ENCODE peak calls at places on chromosomes 3 and 15, in seven cellular contexts. K, Z, Y, E, T, J and B are unnamed samples.
A peak's percentile ranks its signal among the peaks of the same experiment; 100 is the strongest.

GRCh38 chr15:83205725-83206324 is 1.8 kb downstream of the HDGFL3 start:
- DNase-seq in K (peak; percentile 4), Z (no peak), Y (no peak), E (no peak), T (no peak), J (no peak), B (no peak)

GRCh38 chr3:82506204-82506603 is 744.8 kb upstream of the GBE1 start:
- DNase-seq in K (no peak), Z (no peak), Y (no peak), E (no peak), T (no peak), J (no peak), B (no peak)

GRCh38 chr15:74320358-74321247 is 46.8 kb downstream of the CYP11A1 start:
- DNase-seq in K (peak; percentile 53), Z (peak; percentile 30), Y (peak; percentile 75), E (peak; percentile 13), T (peak; percentile 48), J (no peak), B (no peak)

GRCh38 chr3:42690766-42691680 is 5.7 kb downstream of the KLHL40 start:
- DNase-seq in K (no peak), Z (no peak), Y (no peak), E (no peak), T (no peak), J (no peak), B (peak; percentile 10)

GRCh38 chr3:14532691-14533456 is 7.3 kb downstream of the GRIP2 start:
- DNase-seq in K (peak; percentile 73), Z (peak; percentile 53), Y (no peak), E (no peak), T (no peak), J (no peak), B (no peak)

GRCh38 chr15:78047631-78048409 is 29.7 kb downstream of the TBC1D2B start:
- DNase-seq in K (no peak), Z (no peak), Y (peak; percentile 56), E (no peak), T (no peak), J (no peak), B (no peak)

GRCh38 chr15:50257206-50257735 is 8.3 kb downstream of the HDC start:
- DNase-seq in K (no peak), Z (no peak), Y (no peak), E (no peak), T (no peak), J (no peak), B (no peak)

GRCh38 chr3:110101361-110101760 is 764.0 kb upstream of the DPPA4 start:
- DNase-seq in K (no peak), Z (no peak), Y (no peak), E (no peak), T (no peak), J (no peak), B (no peak)

GRCh38 chr3:141815667-141816066 is 52.5 kb downstream of the GRK7 start:
- DNase-seq in K (no peak), Z (no peak), Y (no peak), E (no peak), T (no peak), J (no peak), B (no peak)

GRCh38 chr3:120072867-120073525 is 21.3 kb downstream of the GSK3B start:
- DNase-seq in K (no peak), Z (no peak), Y (no peak), E (no peak), T (no peak), J (no peak), B (no peak)

GRCh38 chr3:23921052-23921511 is 4.2 kb downstream of the RPL15 start:
- DNase-seq in K (no peak), Z (no peak), Y (no peak), E (no peak), T (no peak), J (no peak), B (no peak)

GRCh38 chr15:65086680-65087111 is 10.2 kb downstream of the KBTBD13 start:
- DNase-seq in K (no peak), Z (no peak), Y (peak; percentile 14), E (no peak), T (no peak), J (no peak), B (no peak)

GRCh38 chr3:143119974-143120715 is 574 bp downstream of the CHST2 start:
- DNase-seq in K (no peak), Z (peak; percentile 30), Y (peak; percentile 59), E (peak; percentile 31), T (peak; percentile 19), J (no peak), B (no peak)

GRCh38 chr3:32283304-32283703 is 44.8 kb downstream of the CMTM8 start:
- DNase-seq in K (no peak), Z (no peak), Y (no peak), E (no peak), T (no peak), J (no peak), B (no peak)

GRCh38 chr15:62426387-62426956 is 261.4 kb upstream of the C2CD4B start:
- DNase-seq in K (no peak), Z (no peak), Y (no peak), E (no peak), T (no peak), J (no peak), B (no peak)

GRCh38 chr15:46848704-46849103 is 868.6 kb upstream of the SEMA6D start:
- DNase-seq in K (no peak), Z (peak; percentile 13), Y (no peak), E (no peak), T (peak; percentile 9), J (no peak), B (no peak)

GRCh38 chr15:86231864-86232801 is 152.5 kb downstream of the AGBL1 start:
- DNase-seq in K (peak; percentile 44), Z (peak; percentile 57), Y (peak; percentile 45), E (no peak), T (no peak), J (no peak), B (peak; percentile 49)

GRCh38 chr3:150149651-150150051 is 179.0 kb upstream of the PFN2 start:
- DNase-seq in K (no peak), Z (no peak), Y (no peak), E (no peak), T (no peak), J (no peak), B (no peak)

GRCh38 chr3:171825222-171825828 is 15.0 kb upstream of the PLD1 start:
- DNase-seq in K (no peak), Z (no peak), Y (no peak), E (no peak), T (peak; percentile 41), J (no peak), B (no peak)

GRCh38 chr3:63872135-63872924 is 8.7 kb downstream of the ATXN7 start:
- DNase-seq in K (peak; percentile 43), Z (peak; percentile 49), Y (no peak), E (no peak), T (no peak), J (no peak), B (no peak)

GRCh38 chr3:13544951-13545651 is 3.8 kb upstream of the FBLN2 start:
- DNase-seq in K (no peak), Z (no peak), Y (no peak), E (no peak), T (no peak), J (no peak), B (no peak)

GRCh38 chr3:31550452-31551251 is 17.9 kb downstream of the STT3B start:
- DNase-seq in K (peak; percentile 25), Z (no peak), Y (peak; percentile 35), E (no peak), T (peak; percentile 23), J (no peak), B (no peak)

GRCh38 chr3:113847664-113848461 is 9.3 kb downstream of the GRAMD1C start:
- DNase-seq in K (no peak), Z (peak; percentile 71), Y (no peak), E (no peak), T (no peak), J (no peak), B (no peak)

GRCh38 chr15:63528138-63528659 is 23.8 kb downstream of the USP3 start:
- DNase-seq in K (no peak), Z (no peak), Y (no peak), E (no peak), T (no peak), J (no peak), B (no peak)

GRCh38 chr3:20326537-20326936 is 140.5 kb upstream of the SGO1 start:
- DNase-seq in K (no peak), Z (no peak), Y (no peak), E (no peak), T (no peak), J (no peak), B (no peak)

GRCh38 chr3:25428003-25428861 is at the start of gene RARB:
- DNase-seq in K (peak; percentile 59), Z (peak; percentile 27), Y (peak; percentile 5), E (no peak), T (peak; percentile 81), J (no peak), B (peak; percentile 79)

GRCh38 chr3:32238816-32239637 is 547 bp downstream of the CMTM8 start:
- DNase-seq in K (peak; percentile 70), Z (peak; percentile 14), Y (peak; percentile 49), E (peak; percentile 10), T (peak; percentile 34), J (no peak), B (peak; percentile 27)

GRCh38 chr3:182983811-182984210 is 3.5 kb upstream of the DCUN1D1 start:
- DNase-seq in K (no peak), Z (no peak), Y (no peak), E (no peak), T (no peak), J (no peak), B (no peak)